ENCODE peak calls at places on chromosomes 6 and 20, in ten cellular contexts. One of them, this sample, is unnamed. For H3K4me1, the result is how much of the 10 kb centered on the place peaks cover.

GRCh38 chr6:137661601-137662000 is 167.4 kb upstream of the OLIG3 start:
- DNase-seq in A549: peak
- DNase-seq in thyroid gland: peak
- DNase-seq in hepatocyte: no peak
- DNase-seq in IMR-90: peak
- DNase-seq in body of pancreas: peak
- DNase-seq in Peyer's patch: no peak
- DNase-seq in mucosa of descending colon: no peak
- DNase-seq in left ventricle myocardium inferior: no peak
- DNase-seq in tibial nerve: peak
- DNase-seq in this sample: peak

GRCh38 chr20:50189681-50190250 is 864 bp upstream of the CEBPB start:
- DNase-seq in mucosa of descending colon: peak
- DNase-seq in tibial nerve: no peak
- DNase-seq in A549: peak
- DNase-seq in left ventricle myocardium inferior: peak
- DNase-seq in thyroid gland: peak
- DNase-seq in Peyer's patch: peak
- DNase-seq in body of pancreas: peak
- DNase-seq in hepatocyte: peak
- DNase-seq in IMR-90: no peak
- DNase-seq in this sample: peak

GRCh38 chr6:1015819-1016218 is 296.1 kb upstream of the FOXQ1 start:
- DNase-seq in IMR-90: no peak
- DNase-seq in tibial nerve: no peak
- DNase-seq in Peyer's patch: no peak
- DNase-seq in hepatocyte: peak
- DNase-seq in A549: peak
- DNase-seq in thyroid gland: peak
- DNase-seq in mucosa of descending colon: no peak
- DNase-seq in left ventricle myocardium inferior: no peak
- DNase-seq in body of pancreas: no peak
- DNase-seq in this sample: no peak

GRCh38 chr20:37198962-37199660 is 19.8 kb upstream of the MROH8 start:
- DNase-seq in Peyer's patch: no peak
- DNase-seq in thyroid gland: no peak
- DNase-seq in body of pancreas: peak
- DNase-seq in IMR-90: no peak
- DNase-seq in A549: no peak
- DNase-seq in hepatocyte: no peak
- DNase-seq in left ventricle myocardium inferior: no peak
- DNase-seq in mucosa of descending colon: no peak
- DNase-seq in tibial nerve: no peak
- DNase-seq in this sample: peak

GRCh38 chr20:48684501-48685041 is 143.2 kb downstream of the PREX1 start:
- DNase-seq in tibial nerve: no peak
- DNase-seq in body of pancreas: peak
- DNase-seq in thyroid gland: no peak
- DNase-seq in Peyer's patch: no peak
- DNase-seq in hepatocyte: no peak
- DNase-seq in IMR-90: no peak
- DNase-seq in left ventricle myocardium inferior: no peak
- DNase-seq in mucosa of descending colon: peak
- DNase-seq in A549: no peak
- DNase-seq in this sample: no peak

GRCh38 chr20:48933017-48933766 is 11.7 kb downstream of the ARFGEF2 start:
- DNase-seq in mucosa of descending colon: peak
- DNase-seq in A549: no peak
- DNase-seq in tibial nerve: no peak
- DNase-seq in thyroid gland: peak
- DNase-seq in left ventricle myocardium inferior: no peak
- DNase-seq in body of pancreas: no peak
- DNase-seq in Peyer's patch: peak
- DNase-seq in IMR-90: no peak
- DNase-seq in hepatocyte: peak
- DNase-seq in this sample: no peak

GRCh38 chr6:167870321-167870720 is 43.6 kb downstream of the AFDN start:
- DNase-seq in Peyer's patch: no peak
- DNase-seq in mucosa of descending colon: peak
- DNase-seq in body of pancreas: no peak
- DNase-seq in IMR-90: no peak
- DNase-seq in A549: no peak
- DNase-seq in left ventricle myocardium inferior: no peak
- DNase-seq in hepatocyte: no peak
- DNase-seq in tibial nerve: peak
- DNase-seq in thyroid gland: no peak
- DNase-seq in this sample: peak

GRCh38 chr6:436308-437041 is 44.9 kb downstream of the IRF4 start:
- DNase-seq in tibial nerve: peak
- DNase-seq in body of pancreas: no peak
- DNase-seq in IMR-90: peak
- DNase-seq in A549: no peak
- DNase-seq in thyroid gland: no peak
- DNase-seq in left ventricle myocardium inferior: no peak
- DNase-seq in Peyer's patch: no peak
- DNase-seq in mucosa of descending colon: no peak
- DNase-seq in hepatocyte: no peak
- DNase-seq in this sample: peak

GRCh38 chr6:160853946-160854345 is 137.6 kb upstream of the MAP3K4 start:
- DNase-seq in A549: no peak
- DNase-seq in tibial nerve: no peak
- DNase-seq in IMR-90: no peak
- DNase-seq in left ventricle myocardium inferior: no peak
- DNase-seq in Peyer's patch: no peak
- DNase-seq in hepatocyte: no peak
- DNase-seq in mucosa of descending colon: no peak
- DNase-seq in thyroid gland: no peak
- DNase-seq in body of pancreas: no peak
- DNase-seq in this sample: no peak

GRCh38 chr6:164097557-164098398 is 683.3 kb downstream of the QKI start:
- DNase-seq in Peyer's patch: no peak
- DNase-seq in A549: no peak
- DNase-seq in tibial nerve: no peak
- DNase-seq in IMR-90: peak
- DNase-seq in hepatocyte: peak
- DNase-seq in mucosa of descending colon: no peak
- DNase-seq in body of pancreas: no peak
- DNase-seq in thyroid gland: no peak
- DNase-seq in left ventricle myocardium inferior: no peak
- DNase-seq in this sample: peak

GRCh38 chr20:22320245-22320915 is 264.0 kb downstream of the FOXA2 start:
- DNase-seq in thyroid gland: no peak
- DNase-seq in hepatocyte: no peak
- DNase-seq in left ventricle myocardium inferior: no peak
- DNase-seq in A549: no peak
- DNase-seq in mucosa of descending colon: no peak
- DNase-seq in Peyer's patch: no peak
- DNase-seq in IMR-90: no peak
- DNase-seq in tibial nerve: no peak
- DNase-seq in body of pancreas: no peak
- DNase-seq in this sample: no peak

GRCh38 chr6:17475845-17476244 is 82.5 kb downstream of the CAP2 start:
- DNase-seq in hepatocyte: no peak
- DNase-seq in thyroid gland: no peak
- DNase-seq in tibial nerve: no peak
- DNase-seq in Peyer's patch: no peak
- DNase-seq in mucosa of descending colon: no peak
- DNase-seq in body of pancreas: no peak
- DNase-seq in IMR-90: no peak
- DNase-seq in left ventricle myocardium inferior: no peak
- DNase-seq in A549: no peak
- DNase-seq in this sample: no peak

GRCh38 chr6:166750125-166750793 is 123.2 kb upstream of the RPS6KA2 start:
- DNase-seq in tibial nerve: no peak
- DNase-seq in A549: no peak
- DNase-seq in body of pancreas: no peak
- DNase-seq in hepatocyte: no peak
- DNase-seq in left ventricle myocardium inferior: no peak
- DNase-seq in mucosa of descending colon: no peak
- DNase-seq in thyroid gland: no peak
- DNase-seq in IMR-90: peak
- DNase-seq in Peyer's patch: no peak
- DNase-seq in this sample: no peak

GRCh38 chr6:3331948-3332347 is 73.2 kb downstream of the PSMG4 start:
- DNase-seq in hepatocyte: no peak
- DNase-seq in mucosa of descending colon: no peak
- DNase-seq in Peyer's patch: no peak
- DNase-seq in body of pancreas: no peak
- DNase-seq in tibial nerve: no peak
- DNase-seq in A549: no peak
- DNase-seq in IMR-90: no peak
- DNase-seq in thyroid gland: no peak
- DNase-seq in left ventricle myocardium inferior: no peak
- DNase-seq in this sample: no peak

GRCh38 chr20:23356203-23356602 is 5.6 kb downstream of the NXT1 start:
- DNase-seq in IMR-90: no peak
- DNase-seq in A549: no peak
- DNase-seq in body of pancreas: no peak
- DNase-seq in Peyer's patch: no peak
- DNase-seq in left ventricle myocardium inferior: no peak
- DNase-seq in thyroid gland: no peak
- DNase-seq in mucosa of descending colon: peak
- DNase-seq in tibial nerve: no peak
- DNase-seq in hepatocyte: no peak
- DNase-seq in this sample: peak

GRCh38 chr6:3108746-3109414 is 9.6 kb upstream of the BPHL start:
- DNase-seq in tibial nerve: no peak
- DNase-seq in Peyer's patch: no peak
- DNase-seq in hepatocyte: peak
- DNase-seq in body of pancreas: no peak
- DNase-seq in A549: no peak
- DNase-seq in thyroid gland: peak
- DNase-seq in mucosa of descending colon: no peak
- DNase-seq in IMR-90: no peak
- DNase-seq in left ventricle myocardium inferior: no peak
- DNase-seq in this sample: no peak

GRCh38 chr6:1175877-1176276 is 136.0 kb upstream of the FOXQ1 start:
- DNase-seq in IMR-90: no peak
- DNase-seq in thyroid gland: no peak
- DNase-seq in Peyer's patch: no peak
- DNase-seq in left ventricle myocardium inferior: no peak
- DNase-seq in A549: no peak
- DNase-seq in hepatocyte: no peak
- DNase-seq in tibial nerve: no peak
- DNase-seq in mucosa of descending colon: no peak
- DNase-seq in body of pancreas: no peak
- DNase-seq in this sample: no peak

GRCh38 chr6:89597988-89598387 is 40.6 kb downstream of the LYRM2 start:
- DNase-seq in IMR-90: no peak
- DNase-seq in Peyer's patch: no peak
- DNase-seq in body of pancreas: peak
- DNase-seq in hepatocyte: peak
- DNase-seq in left ventricle myocardium inferior: no peak
- DNase-seq in mucosa of descending colon: no peak
- DNase-seq in tibial nerve: peak
- DNase-seq in thyroid gland: no peak
- DNase-seq in A549: peak
- DNase-seq in this sample: no peak

GRCh38 chr20:56800088-56800487 is 171.0 kb downstream of the TFAP2C start:
- DNase-seq in thyroid gland: no peak
- DNase-seq in Peyer's patch: no peak
- DNase-seq in A549: no peak
- DNase-seq in body of pancreas: no peak
- DNase-seq in tibial nerve: no peak
- DNase-seq in mucosa of descending colon: no peak
- DNase-seq in left ventricle myocardium inferior: no peak
- DNase-seq in IMR-90: no peak
- DNase-seq in hepatocyte: no peak
- DNase-seq in this sample: no peak

GRCh38 chr20:1327241-1327653 is 1.7 kb downstream of the SDCBP2 start:
- DNase-seq in left ventricle myocardium inferior: no peak
- DNase-seq in Peyer's patch: peak
- DNase-seq in body of pancreas: peak
- DNase-seq in tibial nerve: no peak
- DNase-seq in hepatocyte: peak
- DNase-seq in thyroid gland: peak
- DNase-seq in IMR-90: peak
- DNase-seq in A549: no peak
- DNase-seq in mucosa of descending colon: peak
- DNase-seq in this sample: peak
- H3K4me3 ChIP-seq in left ventricle myocardium inferior: no peak
- H3K4me3 ChIP-seq in Peyer's patch: peak
- H3K4me3 ChIP-seq in body of pancreas: no peak
- H3K4me3 ChIP-seq in tibial nerve: no peak
- H3K4me3 ChIP-seq in hepatocyte: no peak
- H3K4me3 ChIP-seq in thyroid gland: no peak
- H3K4me3 ChIP-seq in IMR-90: no peak
- H3K4me3 ChIP-seq in A549: no peak
- H3K4me3 ChIP-seq in mucosa of descending colon: no peak
- H3K4me3 ChIP-seq in this sample: no peak

GRCh38 chr6:111471958-111472357 is 11.1 kb downstream of the REV3L start:
- DNase-seq in mucosa of descending colon: no peak
- DNase-seq in IMR-90: no peak
- DNase-seq in left ventricle myocardium inferior: no peak
- DNase-seq in hepatocyte: no peak
- DNase-seq in thyroid gland: no peak
- DNase-seq in A549: no peak
- DNase-seq in tibial nerve: no peak
- DNase-seq in body of pancreas: no peak
- DNase-seq in Peyer's patch: no peak
- DNase-seq in this sample: no peak
- H3K4me1 ChIP-seq in mucosa of descending colon: under half
- H3K4me1 ChIP-seq in IMR-90: under half
- H3K4me1 ChIP-seq in left ventricle myocardium inferior: under half
- H3K4me1 ChIP-seq in hepatocyte: under half
- H3K4me1 ChIP-seq in thyroid gland: under half
- H3K4me1 ChIP-seq in A549: under half
- H3K4me1 ChIP-seq in tibial nerve: under half
- H3K4me1 ChIP-seq in body of pancreas: under half
- H3K4me1 ChIP-seq in Peyer's patch: under half
- H3K4me1 ChIP-seq in this sample: under half

DNA sequence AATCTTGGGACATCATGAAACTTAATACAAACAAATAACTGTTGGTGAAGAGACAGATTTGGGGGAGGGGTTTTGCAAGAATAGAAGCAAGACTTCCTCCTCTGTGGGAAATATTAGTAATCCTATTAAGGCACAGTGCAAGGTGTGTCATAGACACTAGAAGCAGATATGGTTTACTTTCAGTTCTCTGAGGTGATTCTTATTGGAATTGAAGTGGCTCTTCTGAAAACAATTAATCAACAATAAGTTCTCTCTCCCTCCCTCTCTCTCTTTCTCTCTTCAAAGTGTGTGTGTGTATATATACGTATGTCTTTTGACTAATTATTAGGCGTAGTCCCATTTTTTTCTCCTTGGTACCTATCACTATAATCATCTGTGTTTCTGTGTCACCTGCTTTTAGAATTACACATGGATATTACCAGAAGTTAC is 99.8 kb downstream of the HIVEP2 start:
- DNase-seq in IMR-90: no peak
- DNase-seq in tibial nerve: no peak
- DNase-seq in thyroid gland: no peak
- DNase-seq in body of pancreas: no peak
- DNase-seq in hepatocyte: no peak
- DNase-seq in A549: no peak
- DNase-seq in Peyer's patch: no peak
- DNase-seq in mucosa of descending colon: no peak
- DNase-seq in left ventricle myocardium inferior: no peak
- DNase-seq in this sample: no peak
- H3K4me3 ChIP-seq in IMR-90: no peak
- H3K4me3 ChIP-seq in tibial nerve: peak
- H3K4me3 ChIP-seq in thyroid gland: no peak
- H3K4me3 ChIP-seq in body of pancreas: no peak
- H3K4me3 ChIP-seq in hepatocyte: peak
- H3K4me3 ChIP-seq in A549: peak
- H3K4me3 ChIP-seq in Peyer's patch: peak
- H3K4me3 ChIP-seq in mucosa of descending colon: no peak
- H3K4me3 ChIP-seq in left ventricle myocardium inferior: peak
- H3K4me3 ChIP-seq in this sample: peak

GRCh38 chr6:33410711-33411631 is at the start of gene PHF1:
- DNase-seq in A549: no peak
- DNase-seq in Peyer's patch: no peak
- DNase-seq in thyroid gland: peak
- DNase-seq in body of pancreas: peak
- DNase-seq in IMR-90: peak
- DNase-seq in left ventricle myocardium inferior: peak
- DNase-seq in hepatocyte: peak
- DNase-seq in mucosa of descending colon: peak
- DNase-seq in tibial nerve: peak
- DNase-seq in this sample: no peak
- H3K4me1 ChIP-seq in A549: under half
- H3K4me1 ChIP-seq in Peyer's patch: under half
- H3K4me1 ChIP-seq in thyroid gland: under half
- H3K4me1 ChIP-seq in body of pancreas: under half
- H3K4me1 ChIP-seq in IMR-90: under half
- H3K4me1 ChIP-seq in left ventricle myocardium inferior: half or more
- H3K4me1 ChIP-seq in hepatocyte: under half
- H3K4me1 ChIP-seq in mucosa of descending colon: under half
- H3K4me1 ChIP-seq in tibial nerve: under half
- H3K4me1 ChIP-seq in this sample: under half